ENCODE peak calls at places on chromosomes 11 and 22, in six cellular contexts. T is cardiac fibroblast, D is uterus, W is hepatocyte, Q is fibroblast of pulmonary artery, C is retina. R is an unnamed sample.

GRCh38 chr11:65553301-65554001 is 4.7 kb downstream of the LTBP3 start:
- DNase-seq in T (no peak), D (no peak), W (no peak), Q (no peak), C (no peak), R (no peak)

GRCh38 chr22:30753701-30754100 is 59.0 kb downstream of the OSBP2 start:
- DNase-seq in T (no peak), D (no peak), W (no peak), Q (no peak), C (no peak), R (no peak)

GRCh38 chr11:115488945-115489344 is 15.3 kb downstream of the CADM1 start:
- DNase-seq in T (no peak), D (no peak), W (peak), Q (no peak), C (no peak), R (peak)

GRCh38 chr11:29009426-29009825 is 901.2 kb downstream of the METTL15 start:
- DNase-seq in T (no peak), D (no peak), W (no peak), Q (no peak), C (no peak), R (no peak)

GRCh38 chr11:1018091-1018490 is 18.4 kb downstream of the MUC6 start:
- DNase-seq in T (no peak), D (no peak), W (no peak), Q (no peak), C (no peak), R (no peak)

GRCh38 chr11:74434528-74434927 is 32.8 kb downstream of the KCNE3 start:
- DNase-seq in T (no peak), D (no peak), W (no peak), Q (no peak), C (no peak), R (no peak)

GRCh38 chr11:86672007-86672621 is at the start of gene ME3:
- DNase-seq in T (peak), D (peak), W (peak), Q (peak), C (peak), R (peak)

GRCh38 chr11:121310908-121311307 is 18.3 kb downstream of the SC5D start:
- DNase-seq in T (no peak), D (no peak), W (no peak), Q (no peak), C (no peak), R (no peak)

GRCh38 chr11:13786688-13787087 is 118.2 kb downstream of the FAR1 start:
- DNase-seq in T (no peak), D (no peak), W (no peak), Q (no peak), C (no peak), R (no peak)

GRCh38 chr11:2741377-2742131 is 41.8 kb upstream of the KCNQ1OT1 start:
- DNase-seq in T (peak), D (peak), W (peak), Q (peak), C (peak), R (peak)

GRCh38 chr11:46105134-46105628 is 16.1 kb downstream of the PHF21A start:
- DNase-seq in T (no peak), D (no peak), W (no peak), Q (no peak), C (no peak), R (no peak)

GRCh38 chr11:17612221-17613188 is 65.4 kb downstream of the OTOG start:
- DNase-seq in T (no peak), D (no peak), W (no peak), Q (no peak), C (no peak), R (no peak)

GRCh38 chr11:22657101-22657694 is 9.2 kb upstream of the GAS2 start:
- DNase-seq in T (no peak), D (no peak), W (no peak), Q (no peak), C (no peak), R (no peak)

GRCh38 chr11:9689721-9690120 is 25.8 kb downstream of the SWAP70 start:
- DNase-seq in T (peak), D (no peak), W (no peak), Q (peak), C (no peak), R (no peak)

GRCh38 chr11:44804449-44805151 is 77.8 kb downstream of the TSPAN18 start:
- DNase-seq in T (no peak), D (peak), W (no peak), Q (no peak), C (no peak), R (peak)

GRCh38 chr11:74647404-74647803 is 55.0 kb downstream of the POLD3 start:
- DNase-seq in T (peak), D (no peak), W (no peak), Q (peak), C (no peak), R (no peak)

GRCh38 chr11:111570796-111571195 is 30.3 kb downstream of the LAYN start:
- DNase-seq in T (no peak), D (no peak), W (no peak), Q (no peak), C (no peak), R (no peak)

GRCh38 chr11:32531528-32531927 is 52.1 kb upstream of the EIF3M start:
- DNase-seq in T (peak), D (no peak), W (no peak), Q (peak), C (no peak), R (no peak)

GRCh38 chr11:72787262-72788104 is 6.4 kb downstream of the STARD10 start:
- DNase-seq in T (no peak), D (no peak), W (peak), Q (no peak), C (peak), R (no peak)

GRCh38 chr11:116692318-116693106 is 80.3 kb downstream of the BUD13 start:
- DNase-seq in T (no peak), D (no peak), W (no peak), Q (no peak), C (no peak), R (no peak)

GRCh38 chr11:58006940-58007339 is 16.7 kb upstream of the OR9Q1 start:
- DNase-seq in T (peak), D (no peak), W (no peak), Q (peak), C (no peak), R (peak)

GRCh38 chr11:9687736-9688494 is 24.0 kb downstream of the SWAP70 start:
- DNase-seq in T (peak), D (no peak), W (peak), Q (peak), C (no peak), R (no peak)

GRCh38 chr11:5123802-5124521 is 14.2 kb downstream of the OR52A5 start:
- DNase-seq in T (peak), D (peak), W (peak), Q (peak), C (peak), R (peak)